ENCODE peak calls at places on chromosome 10, in eight cellular contexts. Z is suprapubic skin; L is kidney epithelial cell; J is aorta; I is CD8-positive, alpha-beta memory T cell; A is CD8-positive, alpha-beta T cell; C is astrocyte of the spinal cord; X is WERI-Rb-1. U is an unnamed sample.

GRCh38 chr10:4704034-4704545 is 121.9 kb upstream of the AKR1E2 start:
- DNase-seq in Z (no peak), L (peak), J (no peak), I (no peak), A (no peak), C (peak), X (no peak), U (peak)

GRCh38 chr10:53990799-53991238 is 810.2 kb downstream of the PCDH15 start:
- DNase-seq in Z (no peak), L (no peak), J (no peak), I (no peak), A (no peak), C (no peak), X (no peak), U (no peak)

GRCh38 chr10:126090911-126091728 is 194.8 kb downstream of the FANK1 start:
- DNase-seq in Z (no peak), L (peak), J (no peak), I (no peak), A (no peak), C (peak), X (no peak), U (peak)

GRCh38 chr10:3666525-3667302 is 118.3 kb downstream of the KLF6 start:
- DNase-seq in Z (no peak), L (no peak), J (no peak), I (peak), A (no peak), C (no peak), X (no peak), U (no peak)

GRCh38 chr10:6912424-6912823 is 332.3 kb upstream of the PRKCQ start:
- DNase-seq in Z (no peak), L (no peak), J (no peak), I (no peak), A (no peak), C (no peak), X (no peak), U (no peak)

GRCh38 chr10:115093776-115094361 is 704 bp downstream of the ATRNL1 start:
- DNase-seq in Z (no peak), L (no peak), J (peak), I (no peak), A (no peak), C (no peak), X (peak), U (peak)

GRCh38 chr10:99958287-99958686 is 51.5 kb downstream of the DNMBP start:
- DNase-seq in Z (no peak), L (no peak), J (no peak), I (no peak), A (no peak), C (peak), X (no peak), U (peak)

GRCh38 chr10:64379898-64380297 is 858.7 kb downstream of the REEP3 start:
- DNase-seq in Z (no peak), L (no peak), J (no peak), I (no peak), A (no peak), C (no peak), X (peak), U (no peak)

GRCh38 chr10:1202343-1202742 is 146.2 kb downstream of the WDR37 start:
- DNase-seq in Z (no peak), L (no peak), J (no peak), I (no peak), A (no peak), C (no peak), X (no peak), U (no peak)

GRCh38 chr10:80281292-80281691 is 8.2 kb downstream of the MAT1A start:
- DNase-seq in Z (no peak), L (no peak), J (no peak), I (no peak), A (no peak), C (no peak), X (no peak), U (no peak)

GRCh38 chr10:11330383-11331020 is 280.9 kb downstream of the USP6NL start:
- DNase-seq in Z (no peak), L (no peak), J (no peak), I (no peak), A (no peak), C (peak), X (no peak), U (peak)

GRCh38 chr10:70250956-70251680 is 17.9 kb upstream of the PPA1 start:
- DNase-seq in Z (no peak), L (no peak), J (no peak), I (no peak), A (no peak), C (no peak), X (no peak), U (no peak)

GRCh38 chr10:111207525-111207924 is 130.7 kb downstream of the ADRA2A start:
- DNase-seq in Z (no peak), L (no peak), J (no peak), I (no peak), A (no peak), C (no peak), X (no peak), U (no peak)

GRCh38 chr10:43846187-43846680 is 197.6 kb upstream of the ZNF32 start:
- DNase-seq in Z (peak), L (no peak), J (peak), I (no peak), A (peak), C (peak), X (no peak), U (peak)

GRCh38 chr10:78267070-78267469 is 233.4 kb downstream of the RPS24 start:
- DNase-seq in Z (no peak), L (no peak), J (no peak), I (no peak), A (no peak), C (no peak), X (no peak), U (peak)

GRCh38 chr10:117373848-117374505 is 1.3 kb downstream of the PDZD8 start:
- DNase-seq in Z (peak), L (no peak), J (peak), I (peak), A (no peak), C (peak), X (peak), U (peak)

GRCh38 chr10:43404675-43405221 is 4.2 kb downstream of the HNRNPF start:
- DNase-seq in Z (no peak), L (no peak), J (no peak), I (no peak), A (no peak), C (no peak), X (no peak), U (no peak)

GRCh38 chr10:71984798-71985388 is 20.7 kb downstream of the CHST3 start:
- DNase-seq in Z (no peak), L (no peak), J (peak), I (no peak), A (no peak), C (no peak), X (no peak), U (no peak)

GRCh38 chr10:126658928-126659327 is 11.6 kb downstream of the C10orf90 start:
- DNase-seq in Z (no peak), L (no peak), J (no peak), I (no peak), A (no peak), C (no peak), X (no peak), U (no peak)

DNA sequence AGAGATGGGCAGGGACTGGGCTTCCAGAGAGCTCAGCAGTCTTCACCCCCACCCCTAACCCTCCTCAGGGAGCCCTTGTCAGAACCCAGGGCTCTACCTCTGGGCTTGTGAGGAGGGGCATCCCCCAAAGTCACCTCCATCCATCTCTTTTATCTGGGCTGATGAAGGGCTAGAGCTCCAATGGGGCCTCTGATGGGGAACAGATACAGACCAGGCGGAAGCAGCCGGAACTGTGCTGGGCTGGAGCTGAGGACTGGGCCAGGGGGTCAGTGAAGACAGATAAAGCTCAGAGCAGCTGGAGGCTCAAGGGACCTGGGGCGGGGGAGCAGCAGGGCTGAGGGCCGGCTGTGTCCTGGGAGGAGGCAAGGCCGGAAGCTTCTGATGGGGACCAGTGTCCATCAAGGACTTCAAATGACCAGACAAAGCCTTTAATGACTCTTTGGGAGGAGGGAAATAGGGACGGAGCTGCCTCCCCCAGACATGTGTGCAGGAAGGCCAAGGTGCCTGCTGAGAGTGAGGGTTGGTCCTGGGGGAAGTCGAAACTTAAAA is 10.2 kb downstream of the KAZALD1 start:
- DNase-seq in Z (no peak), L (no peak), J (no peak), I (no peak), A (no peak), C (no peak), X (no peak), U (no peak)
- H3K4me3 ChIP-seq in Z (no peak), L (no peak), J (no peak), I (no peak), A (no peak), C (no peak), X (no peak), U (no peak)

DNA sequence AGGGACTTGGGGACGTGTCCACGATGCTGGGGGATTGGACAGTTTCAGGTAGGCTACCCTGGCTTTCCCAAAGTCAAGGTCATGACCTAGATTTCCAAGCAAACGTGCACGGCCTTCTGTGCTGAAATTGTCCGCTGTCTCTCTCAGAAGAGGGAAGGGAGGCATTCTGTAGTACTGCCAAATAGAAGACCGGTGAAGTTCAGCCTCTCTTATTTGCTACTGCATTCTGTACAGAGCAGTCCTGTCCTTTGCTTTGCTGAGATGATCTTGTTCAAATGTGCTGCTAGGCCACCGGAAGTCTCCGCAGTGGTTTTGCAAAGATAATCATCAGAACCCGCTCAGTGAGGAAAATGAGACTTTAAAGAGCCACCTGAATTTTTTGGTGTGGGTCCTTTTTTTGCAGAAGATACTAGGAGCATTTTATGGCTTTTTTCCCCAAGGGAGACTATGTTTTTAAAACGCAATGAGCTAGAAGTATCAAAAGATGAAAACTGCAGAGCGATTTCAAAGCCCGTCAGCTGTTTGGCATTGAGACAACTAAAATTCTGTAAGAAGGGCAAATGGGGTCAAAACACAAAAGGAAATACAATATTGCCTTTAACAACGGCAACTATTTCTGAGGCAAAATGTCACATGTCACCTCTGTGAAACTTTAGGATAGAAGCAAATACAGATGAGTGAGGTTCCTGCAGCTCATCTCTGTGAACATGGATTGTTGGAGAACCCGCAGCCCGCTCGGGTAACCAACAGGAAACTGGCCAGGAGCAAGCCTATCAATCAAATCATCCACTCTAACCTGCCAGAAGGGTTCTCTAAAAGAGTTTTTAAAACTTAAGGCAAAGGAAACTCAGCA is 1.3 kb upstream of the NMT2 start:
- DNase-seq in Z (no peak), L (no peak), J (no peak), I (peak), A (peak), C (no peak), X (no peak), U (peak)
- H3K4me3 ChIP-seq in Z (peak), L (no peak), J (no peak), I (peak), A (peak), C (no peak), X (no peak), U (no peak)

GRCh38 chr10:58239561-58240169 is 28.0 kb downstream of the IPMK start:
- DNase-seq in Z (no peak), L (no peak), J (no peak), I (no peak), A (no peak), C (peak), X (no peak), U (peak)

GRCh38 chr10:58243269-58243668 is 24.4 kb downstream of the IPMK start:
- DNase-seq in Z (no peak), L (no peak), J (no peak), I (no peak), A (no peak), C (no peak), X (no peak), U (no peak)

GRCh38 chr10:58237014-58237830 is 30.5 kb downstream of the IPMK start:
- DNase-seq in Z (no peak), L (peak), J (no peak), I (no peak), A (no peak), C (peak), X (no peak), U (peak)

GRCh38 chr10:58241346-58241745 is 26.3 kb downstream of the IPMK start:
- DNase-seq in Z (no peak), L (no peak), J (no peak), I (no peak), A (no peak), C (peak), X (no peak), U (peak)

GRCh38 chr10:58240531-58240930 is 27.2 kb downstream of the IPMK start:
- DNase-seq in Z (no peak), L (no peak), J (no peak), I (no peak), A (no peak), C (peak), X (no peak), U (peak)
- H3K4me3 ChIP-seq in Z (no peak), L (no peak), J (no peak), I (no peak), A (no peak), C (no peak), X (no peak), U (no peak)

DNA sequence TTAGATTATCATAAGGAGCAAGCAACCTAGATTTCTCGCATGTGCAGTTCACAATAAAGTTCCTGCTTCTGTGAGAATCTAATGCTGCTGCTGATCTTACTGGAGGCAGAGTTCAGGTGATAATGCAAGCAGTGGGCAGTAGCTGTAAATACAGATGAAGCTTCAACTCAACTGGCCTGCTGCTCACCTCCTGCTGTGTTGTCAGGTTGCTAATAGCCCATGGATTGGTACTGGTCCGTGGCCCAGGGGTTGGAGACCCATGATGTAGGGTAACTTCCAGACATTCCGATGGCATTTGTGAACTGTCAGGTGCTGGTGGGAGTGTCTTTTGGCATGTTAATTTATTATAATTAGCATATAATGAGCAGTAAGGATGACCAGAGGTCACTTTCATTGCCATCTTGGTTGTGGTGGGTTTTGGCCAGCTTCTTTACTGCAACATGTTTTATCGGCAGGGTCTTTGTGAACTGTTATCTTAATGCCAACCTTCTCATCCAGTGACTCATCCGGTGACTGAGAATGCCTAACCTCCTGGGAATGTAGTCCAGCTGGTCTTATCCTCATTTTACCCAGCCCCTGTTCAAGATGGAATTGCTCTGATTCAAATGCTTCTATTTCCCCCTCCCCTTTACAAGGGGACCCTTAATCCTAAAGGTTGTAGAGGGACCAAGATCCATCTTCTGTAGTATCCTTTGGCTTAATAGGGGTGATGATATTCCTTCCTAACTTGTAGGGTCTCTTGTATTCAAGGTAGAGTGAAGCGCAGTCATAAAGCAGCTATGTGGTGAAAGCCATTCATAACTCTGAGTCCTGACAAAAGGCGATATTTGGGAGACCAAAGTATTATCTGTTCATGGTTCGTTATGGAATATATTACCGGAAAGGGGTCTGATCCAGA is 165.8 kb downstream of the CCSER2 start:
- DNase-seq in Z (no peak), L (peak), J (no peak), I (no peak), A (no peak), C (peak), X (no peak), U (peak)
- H3K4me3 ChIP-seq in Z (no peak), L (no peak), J (no peak), I (no peak), A (no peak), C (no peak), X (no peak), U (no peak)

DNA sequence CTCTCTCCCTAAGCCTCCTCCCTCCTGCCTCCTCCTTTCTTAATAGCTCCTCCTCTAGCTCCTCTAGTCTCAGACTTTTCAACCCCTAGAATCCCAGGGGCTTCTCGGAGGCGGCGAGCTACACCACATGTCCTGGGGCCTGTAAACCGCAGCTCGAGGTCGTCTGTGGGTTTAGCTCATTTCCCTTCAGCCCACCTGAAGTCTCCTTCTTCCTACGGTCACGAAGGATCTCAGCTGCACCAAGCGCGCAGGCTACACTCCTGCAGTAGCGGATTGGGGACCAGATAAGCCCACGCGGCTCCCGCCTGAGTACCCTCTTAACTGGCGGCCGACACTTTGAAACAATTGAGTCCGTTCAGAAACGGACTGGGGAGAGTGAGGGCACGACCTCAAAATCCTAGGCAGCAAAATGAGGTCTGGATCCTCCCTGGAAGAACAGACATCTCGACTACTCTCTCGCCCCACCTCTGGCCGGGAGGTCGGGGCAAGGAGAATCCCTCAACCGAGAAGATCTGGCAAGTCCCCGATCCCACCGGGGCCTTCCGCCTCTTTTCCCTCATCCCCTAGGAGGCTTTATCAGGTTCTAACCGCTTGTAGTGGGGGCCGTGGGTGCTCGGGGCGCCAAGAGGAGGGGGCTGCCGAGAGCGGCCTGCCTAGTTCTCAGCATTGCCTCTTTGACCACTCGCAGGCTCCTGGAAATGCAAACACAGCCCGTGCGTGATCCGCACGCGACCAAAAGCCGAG is 1.3 kb upstream of the SORCS3 start:
- DNase-seq in Z (no peak), L (no peak), J (no peak), I (no peak), A (no peak), C (no peak), X (peak), U (no peak)
- H3K4me3 ChIP-seq in Z (peak), L (peak), J (no peak), I (no peak), A (no peak), C (no peak), X (peak), U (no peak)

DNA sequence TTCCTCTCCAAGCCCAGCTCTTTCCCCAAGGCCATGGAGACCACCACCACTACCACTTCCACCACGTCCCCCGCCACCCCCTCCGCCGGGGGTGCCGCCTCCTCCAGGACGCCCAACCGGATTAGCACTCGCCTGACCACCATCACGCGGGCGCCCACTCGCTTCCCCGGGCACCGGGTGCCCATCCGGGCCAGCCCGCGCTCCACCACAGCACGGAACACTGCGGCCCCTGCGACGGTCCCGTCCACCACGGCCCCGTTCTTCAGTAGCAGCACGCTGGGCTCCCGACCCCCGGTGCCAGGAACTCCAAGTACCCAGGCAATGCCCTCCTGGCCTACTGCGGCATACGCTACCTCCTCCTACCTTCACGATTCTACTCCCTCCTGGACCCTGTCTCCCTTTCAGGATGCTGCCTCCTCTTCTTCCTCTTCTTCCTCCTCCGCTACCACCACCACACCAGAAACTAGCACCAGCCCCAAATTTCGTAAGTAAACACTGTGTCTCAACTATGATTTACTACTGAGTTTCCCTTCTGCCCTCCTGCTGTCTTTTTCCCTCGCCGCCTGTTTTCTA is 772 bp downstream of the NRG3 start:
- DNase-seq in Z (no peak), L (no peak), J (no peak), I (no peak), A (no peak), C (no peak), X (no peak), U (no peak)
- H3K4me3 ChIP-seq in Z (peak), L (peak), J (no peak), I (no peak), A (peak), C (no peak), X (peak), U (peak)

DNA sequence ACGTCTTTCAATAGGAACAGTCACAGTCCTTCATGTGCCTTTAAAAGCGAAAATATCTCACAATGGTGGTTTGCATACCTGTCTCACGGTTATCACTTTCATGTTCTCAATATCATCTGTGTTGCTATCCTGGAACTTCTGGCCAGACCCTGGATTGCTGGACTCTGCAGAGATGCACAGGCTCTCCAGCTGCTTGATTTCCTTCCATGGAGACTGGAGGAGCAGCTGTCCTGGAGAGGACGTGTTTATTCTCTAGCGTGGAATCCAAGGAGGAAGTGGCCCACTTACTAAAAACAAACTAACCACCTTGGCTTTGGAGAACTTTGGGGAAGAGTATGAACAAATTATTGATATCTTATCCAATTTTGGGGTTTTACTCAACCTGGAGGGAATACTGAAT is 16.5 kb downstream of the BTBD16 start:
- DNase-seq in Z (no peak), L (no peak), J (no peak), I (no peak), A (no peak), C (peak), X (no peak), U (peak)
- H3K4me3 ChIP-seq in Z (no peak), L (no peak), J (no peak), I (no peak), A (no peak), C (no peak), X (no peak), U (no peak)